ENCODE peak calls at places on chromosome 14, in seven cellular contexts. F is Panc1, J is neural progenitor cell, N is adrenal gland, B is thoracic aorta, E is SK-N-SH, G is sigmoid colon. I is an unnamed sample. For H3K27me3, the result is how much of the 10 kb centered on the place peaks cover.

GRCh38 chr14:98176910-98177309 is 1095.1 kb downstream of the BCL11B start:
- DNase-seq in J (no peak), N (no peak), F (no peak), E (no peak), G (no peak), B (no peak), I (no peak)

GRCh38 chr14:23153891-23154796 is 29.3 kb downstream of the SLC7A8 start:
- DNase-seq in F (no peak), B (peak), N (peak), G (peak), E (peak), J (peak), I (peak)

GRCh38 chr14:71403673-71404072 is 496.4 kb downstream of the PCNX1 start:
- DNase-seq in J (no peak), G (no peak), F (no peak), B (no peak), E (peak), N (no peak), I (no peak)

GRCh38 chr14:69247691-69248440 is 12.1 kb upstream of the GALNT16 start:
- DNase-seq in N (no peak), B (no peak), F (no peak), G (peak), E (no peak), J (no peak), I (no peak)

GRCh38 chr14:93430889-93431670 is at the start of gene UNC79:
- DNase-seq in B (no peak), E (peak), J (peak), F (no peak), G (no peak), N (peak), I (peak)

GRCh38 chr14:45198551-45198950 is 54.5 kb downstream of the MIS18BP1 start:
- DNase-seq in G (no peak), B (no peak), N (no peak), E (no peak), F (no peak), J (no peak), I (no peak)

GRCh38 chr14:65434216-65434850 is 21.8 kb downstream of the FUT8 start:
- DNase-seq in B (no peak), E (no peak), J (no peak), F (no peak), G (no peak), N (no peak), I (peak)

GRCh38 chr14:70098257-70098809 is 90.4 kb downstream of the SLC8A3 start:
- DNase-seq in J (no peak), G (no peak), N (no peak), F (no peak), B (no peak), E (no peak), I (no peak)

GRCh38 chr14:103546651-103547454 is 15.6 kb downstream of the BAG5 start:
- DNase-seq in F (no peak), N (peak), J (peak), E (peak), G (peak), B (no peak), I (peak)
- H3K4me3 ChIP-seq in F (no peak), N (no peak), J (no peak), E (no peak), G (no peak), B (no peak), I (no peak)

DNA sequence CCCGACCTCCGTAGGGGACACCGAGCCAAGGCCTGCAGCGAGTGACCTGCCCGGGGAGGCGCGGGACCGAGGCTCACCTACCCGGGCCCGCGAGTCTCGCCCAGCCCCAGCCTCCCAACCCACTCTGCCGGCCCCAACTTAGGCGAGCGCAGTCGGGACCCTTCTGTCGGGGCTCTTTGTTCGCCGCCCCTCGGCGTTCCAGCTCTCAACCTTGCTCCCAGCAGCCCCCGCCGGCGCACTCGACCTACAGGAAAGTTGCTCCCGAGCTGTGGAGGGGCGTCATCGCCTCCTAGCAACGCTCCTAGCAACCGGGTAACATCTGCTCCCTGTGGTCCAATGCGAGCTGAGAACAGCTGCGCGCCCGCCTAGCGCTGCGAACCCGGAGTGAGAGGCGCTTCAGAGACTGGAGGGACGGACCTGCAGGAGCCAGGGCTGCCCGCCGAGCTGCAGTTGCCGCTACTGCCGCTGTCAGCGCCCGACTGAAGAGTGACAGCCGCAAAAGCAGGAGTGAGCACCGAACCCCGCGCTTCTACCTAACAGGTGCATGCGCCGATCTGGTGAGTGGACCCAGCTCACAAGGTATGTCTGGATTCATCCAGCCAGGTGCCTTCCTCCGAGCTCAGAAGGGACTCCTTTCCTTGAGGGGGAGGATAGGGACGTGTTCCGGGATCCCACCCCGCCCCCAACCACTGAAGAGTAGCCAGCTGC is 354.9 kb downstream of the SNAPC1 start:
- DNase-seq in J (peak), F (no peak), G (peak), E (peak), N (peak), B (no peak), I (peak)
- H3K27me3 ChIP-seq in J (half or more), F (under half), G (half or more), E (under half), N (under half), B (under half), I (under half)

GRCh38 chr14:36506732-36507614 is 13.1 kb downstream of the NKX2-1 start:
- DNase-seq in F (no peak), G (no peak), B (no peak), N (no peak), E (no peak), J (no peak), I (peak)
- H3K4me3 ChIP-seq in F (no peak), G (no peak), B (no peak), N (no peak), E (no peak), J (no peak), I (no peak)

DNA sequence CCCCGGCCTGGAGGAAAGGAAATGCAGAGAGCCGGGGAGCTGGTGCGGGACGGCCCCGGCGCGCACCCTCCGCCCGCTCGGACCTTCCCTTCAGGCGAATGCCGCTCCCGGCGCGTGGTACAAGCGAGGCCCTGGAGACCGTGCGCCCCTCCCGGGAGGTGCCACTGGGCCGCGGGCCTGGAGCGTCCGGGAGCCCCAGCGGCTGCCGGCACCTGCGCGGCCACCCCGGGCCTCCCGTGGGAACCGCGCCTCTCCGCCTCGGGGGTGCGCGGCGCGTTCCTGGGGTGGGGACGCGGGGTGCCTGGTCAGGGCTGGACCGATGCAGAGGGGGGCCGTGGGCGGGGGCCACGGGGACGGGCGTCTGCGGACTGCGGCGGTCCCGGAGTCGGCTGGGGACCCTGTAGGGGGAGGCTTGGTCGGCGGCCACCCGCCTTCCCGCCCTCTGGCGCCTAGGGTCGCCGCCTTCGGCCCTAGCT is 518 bp downstream of the PAPLN start:
- DNase-seq in E (peak), N (no peak), F (no peak), B (no peak), G (peak), J (peak), I (peak)
- H3K27me3 ChIP-seq in E (under half), N (under half), F (under half), B (under half), G (under half), J (under half), I (half or more)

DNA sequence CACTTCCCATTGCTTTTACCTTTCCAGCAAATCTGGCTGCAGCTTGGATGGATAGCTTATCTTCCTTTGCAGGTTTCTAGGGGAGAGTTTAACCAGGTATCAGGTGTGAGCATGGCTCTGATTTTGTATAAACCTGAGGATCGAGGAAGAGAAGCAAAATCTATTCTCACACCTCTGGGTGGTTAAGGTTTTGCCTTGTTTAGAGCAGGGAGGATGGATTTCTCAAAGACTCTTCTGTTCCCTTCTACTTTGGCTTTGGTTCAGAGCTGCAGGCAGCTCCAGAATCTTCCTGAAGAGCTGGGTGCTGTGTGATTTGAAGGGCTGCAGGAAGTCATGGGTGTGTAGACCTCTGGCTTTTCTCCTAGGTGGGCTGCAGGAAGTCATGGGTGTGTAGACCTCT is 1.7 kb downstream of the JDP2 start:
- DNase-seq in G (no peak), B (no peak), N (no peak), J (no peak), E (no peak), F (no peak), I (peak)
- H3K4me3 ChIP-seq in G (peak), B (peak), N (no peak), J (no peak), E (peak), F (peak), I (no peak)

GRCh38 chr14:59788176-59788575 is 82.4 kb downstream of the RTN1 start:
- DNase-seq in F (no peak), J (no peak), B (no peak), G (no peak), N (no peak), E (no peak), I (no peak)

DNA sequence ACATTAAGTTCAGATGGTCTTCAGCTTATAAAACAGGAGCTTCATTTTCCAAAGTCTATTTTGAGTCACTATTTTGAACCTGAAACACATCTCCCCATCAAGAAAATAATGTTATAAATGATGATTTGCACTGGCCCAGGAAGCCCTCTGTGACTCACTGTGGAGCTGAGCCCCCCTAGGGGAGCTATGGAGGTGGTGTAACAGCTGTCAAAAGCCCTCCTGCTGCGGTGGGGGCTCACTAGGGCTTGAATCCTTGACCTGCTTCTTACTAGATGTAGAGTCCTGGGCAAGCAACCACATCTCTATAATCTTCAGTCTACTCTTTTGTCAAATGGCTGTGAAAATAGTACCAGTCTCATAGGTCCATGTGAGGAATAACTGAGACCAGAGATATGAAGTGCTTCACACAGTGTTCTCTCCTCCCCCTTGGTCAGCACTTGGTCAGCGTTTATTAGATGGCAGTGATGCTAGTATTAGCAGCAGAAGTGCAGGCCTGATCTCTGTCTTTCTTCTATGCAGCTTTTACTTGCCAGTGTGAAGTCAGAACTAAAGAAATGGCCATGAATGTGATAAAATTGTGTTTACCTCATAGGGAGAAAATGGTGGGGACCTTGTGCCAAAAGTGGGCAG is 83.4 kb downstream of the RTN1 start:
- DNase-seq in N (no peak), B (no peak), G (no peak), E (no peak), J (peak), F (no peak), I (no peak)
- H3K27me3 ChIP-seq in N (under half), B (under half), G (under half), E (under half), J (under half), F (under half), I (under half)

DNA sequence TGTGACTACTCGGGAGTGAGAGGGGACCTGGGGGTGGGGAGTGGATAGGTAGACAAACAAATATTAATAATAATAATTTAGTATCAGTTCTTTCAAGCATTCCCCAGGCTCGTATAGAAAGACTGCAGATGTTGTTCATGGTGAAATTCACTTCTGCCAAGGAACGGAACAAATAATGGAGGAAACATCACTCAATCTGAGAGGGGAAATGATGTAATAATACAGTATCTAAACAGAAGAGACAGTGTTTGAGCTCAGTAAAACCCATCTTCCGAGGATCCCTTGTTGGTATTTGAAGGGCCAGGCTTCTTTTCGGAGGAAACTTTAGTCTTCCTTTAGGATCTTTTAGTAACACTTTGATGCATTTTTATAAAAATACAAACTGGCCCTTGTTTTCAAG is 114.2 kb downstream of the KCNK10 start:
- DNase-seq in N (no peak), J (no peak), E (no peak), G (no peak), B (no peak), F (no peak), I (no peak)
- H3K4me3 ChIP-seq in N (no peak), J (no peak), E (no peak), G (no peak), B (no peak), F (no peak), I (no peak)

DNA sequence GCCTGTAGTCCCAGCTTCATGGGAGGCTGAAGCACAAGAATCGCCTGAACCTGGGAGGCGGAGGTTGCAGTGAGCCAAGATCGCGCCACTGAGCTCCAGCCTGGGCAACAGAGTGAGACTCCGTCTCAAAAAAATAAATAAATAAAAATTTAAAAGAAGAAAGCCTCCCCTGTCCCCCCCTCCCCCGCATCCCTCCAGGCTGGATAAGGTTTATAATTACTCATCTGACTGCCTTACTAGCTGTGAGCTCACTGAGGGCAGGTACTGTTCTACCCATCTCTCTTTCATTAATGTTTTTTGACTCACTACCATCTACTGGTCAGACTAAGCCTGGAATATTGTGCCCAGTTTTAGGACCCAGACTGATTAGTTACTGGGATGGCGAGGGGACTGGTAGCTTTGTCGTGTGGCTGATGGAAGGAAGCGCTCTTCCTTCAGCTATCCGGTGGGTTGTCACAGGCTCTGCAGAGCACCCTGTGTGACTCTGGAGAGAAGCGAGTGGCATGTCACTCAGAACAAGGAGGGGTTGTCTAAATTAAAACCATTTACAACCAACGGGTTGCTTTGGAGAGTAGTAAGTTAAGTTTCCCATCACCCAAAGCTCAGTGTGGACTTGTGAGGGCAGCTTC is 16.9 kb downstream of the EVL start:
- DNase-seq in N (no peak), E (no peak), B (no peak), J (no peak), F (no peak), G (no peak), I (no peak)
- H3K27me3 ChIP-seq in N (under half), E (under half), B (under half), J (under half), F (under half), G (under half), I (under half)

DNA sequence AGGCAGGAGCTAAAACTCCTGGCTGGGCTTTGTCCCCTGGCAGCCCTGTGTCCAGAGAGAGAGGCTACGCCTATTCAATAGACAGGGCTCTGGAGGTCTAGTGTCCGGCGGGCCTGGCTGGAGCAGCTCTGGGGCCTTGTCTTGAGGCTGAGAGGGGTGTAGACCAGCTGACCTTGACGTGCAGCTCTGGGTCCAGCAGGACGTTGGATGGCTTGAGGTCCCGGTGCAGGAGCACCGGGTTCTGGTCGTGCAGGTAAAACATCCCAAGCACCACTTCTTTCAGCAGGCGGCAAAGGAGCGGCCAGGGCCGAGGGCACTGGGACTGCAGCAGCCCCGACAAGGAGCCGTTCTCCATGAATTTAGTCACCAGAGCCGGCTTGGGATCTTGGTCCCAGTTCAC is 948 bp downstream of the RIPK3 start:
- DNase-seq in J (no peak), B (no peak), E (no peak), G (no peak), N (no peak), F (no peak), I (no peak)
- H3K4me3 ChIP-seq in J (peak), B (peak), E (no peak), G (peak), N (no peak), F (no peak), I (peak)

I was measured in H7.